ENCODE peak calls at places on chromosomes 2 and 18, in nine cellular contexts. V is cardiac fibroblast, U is prostate gland, B is fibroblast of lung, Z is HL-60, G is NT2/D1, O is heart right ventricle, N is upper lobe of left lung, R is colonic mucosa. I is an unnamed sample.
A peak's percentile ranks its signal among the peaks of the same experiment; 100 is the strongest.

GRCh38 chr18:499351-500229 is 911 bp downstream of the COLEC12 start:
- DNase-seq in V (peak; percentile 50), Z (no peak), U (peak; percentile 38), N (peak; percentile 41), R (no peak), O (no peak), B (peak; percentile 94), G (no peak), I (no peak)

GRCh38 chr18:74819433-74820059 is 221.9 kb downstream of the ZNF407 start:
- DNase-seq in O (no peak), Z (peak; percentile 26), B (no peak), R (no peak), G (peak; percentile 35), U (no peak), N (no peak), V (peak; percentile 34), I (no peak)

GRCh38 chr2:226760412-226761194 is 39.0 kb downstream of the IRS1 start:
- DNase-seq in B (peak; percentile 94), O (no peak), N (no peak), Z (no peak), V (peak; percentile 87), U (no peak), R (no peak), G (no peak), I (no peak)

GRCh38 chr2:197167608-197168287 is 142.8 kb downstream of the ANKRD44 start:
- DNase-seq in B (no peak), N (no peak), R (no peak), Z (no peak), G (no peak), O (no peak), V (no peak), U (no peak), I (no peak)

GRCh38 chr2:64202206-64202864 is 58.1 kb upstream of the PELI1 start:
- DNase-seq in Z (no peak), O (no peak), B (no peak), N (no peak), U (peak; percentile 39), R (no peak), V (peak; percentile 58), G (no peak), I (no peak)

GRCh38 chr18:8849696-8850095 is 144.3 kb downstream of the MTCL1 start:
- DNase-seq in O (no peak), V (no peak), G (no peak), R (no peak), Z (no peak), N (no peak), B (peak; percentile 48), U (no peak), I (no peak)

GRCh38 chr2:45138904-45139303 is 129.7 kb upstream of the SIX2 start:
- DNase-seq in G (no peak), O (no peak), V (no peak), U (no peak), N (no peak), R (no peak), B (no peak), Z (no peak), I (no peak)

GRCh38 chr2:23563673-23564617 is 179.0 kb downstream of the KLHL29 start:
- DNase-seq in B (peak; percentile 51), U (peak; percentile 91), R (peak; percentile 21), V (peak; percentile 50), G (no peak), O (no peak), Z (no peak), N (peak; percentile 27), I (peak; percentile 60)

GRCh38 chr2:96730212-96730611 is 9.7 kb downstream of the LMAN2L start:
- DNase-seq in U (no peak), G (no peak), N (no peak), B (peak; percentile 45), O (no peak), Z (no peak), R (no peak), V (peak; percentile 65), I (no peak)

GRCh38 chr2:43714164-43714563 is 37.9 kb upstream of the C1GALT1C1L start:
- DNase-seq in Z (no peak), R (no peak), U (no peak), N (no peak), B (peak; percentile 75), V (peak; percentile 58), O (no peak), G (no peak), I (no peak)

GRCh38 chr2:135532581-135532980 is 1.3 kb downstream of the R3HDM1 start:
- DNase-seq in N (no peak), V (peak; percentile 5), U (no peak), B (peak; percentile 4), Z (no peak), O (no peak), G (no peak), R (no peak), I (no peak)
- H3K4me3 ChIP-seq in N (no peak overlapping the region), V (peak overlapping the region; percentile 89), U (no peak overlapping the region), B (peak overlapping the region; percentile 76), Z (peak overlapping the region; percentile 67), O (no peak overlapping the region), G (peak overlapping the region; percentile 87), R (peak overlapping the region; percentile 78), I (peak overlapping the region; percentile 77)

DNA sequence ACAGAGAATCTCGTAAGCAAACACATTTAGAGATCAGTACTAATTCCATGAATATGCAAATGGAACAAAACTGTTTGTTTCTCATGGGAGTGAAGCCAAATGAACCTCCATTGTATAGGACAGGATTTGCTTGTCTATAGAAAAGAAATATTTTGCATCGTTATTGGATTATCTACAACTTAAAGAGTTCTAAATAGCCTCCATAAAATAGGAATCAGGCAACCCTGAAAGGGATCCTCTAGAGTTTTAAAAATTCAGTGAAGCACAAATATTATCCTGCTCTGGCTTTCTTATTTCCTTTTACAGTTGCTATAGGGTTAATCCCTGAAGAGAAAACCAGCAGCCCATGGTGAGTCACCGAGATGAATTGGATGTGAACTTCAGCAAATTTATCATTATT is 378.4 kb upstream of the NRXN1 start:
- DNase-seq in V (peak; percentile 13), U (no peak), R (no peak), N (no peak), G (no peak), B (peak; percentile 11), Z (no peak), O (no peak), I (no peak)
- H3K4me3 ChIP-seq in V (no peak overlapping the region), U (no peak overlapping the region), R (no peak overlapping the region), N (no peak overlapping the region), G (no peak overlapping the region), B (no peak overlapping the region), Z (no peak overlapping the region), O (no peak overlapping the region), I (no peak overlapping the region)

GRCh38 chr2:46562451-46562841 is 83.1 kb downstream of the TMEM247 start:
- DNase-seq in N (no peak), R (no peak), Z (no peak), V (no peak), O (no peak), G (no peak), B (no peak), U (no peak), I (no peak)

GRCh38 chr2:46565364-46565763 is 86.0 kb downstream of the TMEM247 start:
- DNase-seq in N (no peak), V (no peak), G (no peak), Z (no peak), B (no peak), R (no peak), U (no peak), O (no peak), I (no peak)

GRCh38 chr2:46563110-46563731 is 83.9 kb downstream of the TMEM247 start:
- DNase-seq in Z (no peak), U (no peak), G (no peak), N (no peak), R (no peak), O (no peak), B (no peak), V (no peak), I (no peak)

GRCh38 chr2:46564811-46565241 is 85.5 kb downstream of the TMEM247 start:
- DNase-seq in V (no peak), O (peak; percentile 73), R (no peak), G (no peak), N (no peak), B (no peak), Z (no peak), U (no peak), I (no peak)

DNA sequence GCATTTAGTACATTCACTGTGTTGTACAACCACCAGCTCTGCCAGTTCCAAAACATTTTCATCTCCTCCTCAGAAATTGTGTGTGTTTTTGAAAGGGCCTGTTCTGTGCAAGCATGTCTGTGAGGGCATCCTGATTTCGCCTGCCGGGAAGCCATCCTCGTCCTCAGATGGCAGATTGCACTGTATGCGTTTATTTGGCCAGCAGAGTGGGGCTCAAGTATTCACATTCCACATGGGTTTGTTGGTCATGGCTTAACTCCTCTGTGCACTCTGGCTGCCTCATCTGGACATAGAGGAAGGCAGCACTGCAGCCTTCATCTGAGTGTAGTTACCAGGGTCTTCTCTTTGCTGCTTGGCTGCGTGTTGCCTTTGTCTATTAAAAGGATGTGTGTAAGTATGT is 85.0 kb downstream of the TMEM247 start:
- DNase-seq in B (no peak), Z (no peak), R (no peak), O (no peak), U (no peak), N (no peak), V (no peak), G (no peak), I (no peak)
- H3K4me3 ChIP-seq in B (no peak overlapping the region), Z (no peak overlapping the region), R (no peak overlapping the region), O (no peak overlapping the region), U (no peak overlapping the region), N (no peak overlapping the region), V (no peak overlapping the region), G (no peak overlapping the region), I (no peak overlapping the region)

GRCh38 chr2:189113963-189114362 is 65.6 kb downstream of the COL5A2 start:
- DNase-seq in O (no peak), U (no peak), V (no peak), N (no peak), G (no peak), R (no peak), B (peak; percentile 72), Z (no peak), I (no peak)

GRCh38 chr2:189115126-189115525 is 64.4 kb downstream of the COL5A2 start:
- DNase-seq in Z (no peak), U (no peak), B (no peak), R (no peak), V (peak; percentile 58), O (no peak), G (no peak), N (no peak), I (no peak)

GRCh38 chr2:189111063-189111715 is 68.4 kb downstream of the COL5A2 start:
- DNase-seq in U (no peak), Z (no peak), O (no peak), N (no peak), R (no peak), G (no peak), V (no peak), B (no peak), I (no peak)

GRCh38 chr2:189104926-189105325 is 74.6 kb downstream of the COL5A2 start:
- DNase-seq in O (no peak), U (no peak), Z (no peak), R (no peak), N (no peak), B (peak; percentile 59), V (peak; percentile 69), G (no peak), I (no peak)

DNA sequence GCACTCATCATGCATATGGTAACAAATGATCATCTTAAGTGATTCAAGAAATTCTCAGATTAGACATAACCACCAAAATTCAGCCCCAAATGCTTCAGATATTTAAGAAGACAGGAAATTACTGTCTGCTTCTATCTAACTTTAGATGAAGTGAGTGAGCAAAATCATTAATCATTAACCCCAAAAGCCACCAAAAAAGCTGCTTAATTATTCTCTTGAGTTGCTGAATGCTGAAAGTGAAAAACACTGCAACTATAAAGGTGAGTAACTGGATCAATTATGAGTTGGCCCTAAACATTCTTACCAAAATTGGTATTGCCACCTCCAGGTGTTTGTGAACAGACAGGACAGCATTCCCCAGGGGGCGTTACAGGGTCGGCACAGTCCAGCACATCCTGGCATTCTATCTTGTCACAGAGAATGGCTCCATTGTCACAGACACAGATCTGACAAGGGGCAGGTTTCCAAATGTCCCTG is 69.6 kb downstream of the COL5A2 start:
- DNase-seq in Z (no peak), U (no peak), O (no peak), V (no peak), R (no peak), B (peak; percentile 95), N (no peak), G (no peak), I (no peak)
- H3K4me3 ChIP-seq in Z (no peak overlapping the region), U (no peak overlapping the region), O (no peak overlapping the region), V (no peak overlapping the region), R (no peak overlapping the region), B (no peak overlapping the region), N (no peak overlapping the region), G (no peak overlapping the region), I (no peak overlapping the region)